ENCODE peak calls at places on chromosome 16, in four cellular contexts. K is HepG2, X is WTC11, M is K562. G is an unnamed sample.

GRCh38 chr16:28309811-28310311 is 17.5 kb downstream of the SBK1 start:
- DNase-seq in M (no peak), X (no peak), K (no peak), G (no peak)

GRCh38 chr16:9139965-9140364 is 48.5 kb downstream of the HAPSTR1 start:
- DNase-seq in M (peak), X (peak), K (peak), G (peak)

GRCh38 chr16:49700222-49700927 is 155.5 kb downstream of the ZNF423 start:
- DNase-seq in K (no peak), M (no peak), X (no peak), G (peak)

GRCh38 chr16:1812732-1813163 is 13.9 kb downstream of the HAGH start:
- DNase-seq in K (peak), M (peak), X (peak), G (peak)

GRCh38 chr16:73006021-73006420 is 41.9 kb downstream of the ZFHX3 start:
- DNase-seq in K (no peak), X (no peak), M (no peak), G (no peak)

GRCh38 chr16:53502331-53503269 is at the start of gene AKTIP:
- DNase-seq in M (no peak), K (no peak), X (peak), G (peak)

GRCh38 chr16:50461400-50461760 is 86.8 kb upstream of the NKD1 start:
- DNase-seq in X (no peak), M (no peak), K (no peak), G (no peak)

GRCh38 chr16:49112754-49113153 is 168.9 kb downstream of the CBLN1 start:
- DNase-seq in K (no peak), X (no peak), M (no peak), G (no peak)

GRCh38 chr16:10906914-10907756 is 30.1 kb downstream of the CIITA start:
- DNase-seq in X (no peak), M (no peak), K (no peak), G (no peak)

GRCh38 chr16:89775223-89775622 is 41.2 kb downstream of the FANCA start:
- DNase-seq in M (no peak), K (no peak), X (no peak), G (no peak)

GRCh38 chr16:30028438-30029093 is 2.5 kb downstream of the TLCD3B start:
- DNase-seq in K (no peak), M (peak), X (peak), G (no peak)

GRCh38 chr16:897701-898100 is 73.1 kb downstream of the LMF1 start:
- DNase-seq in M (no peak), X (no peak), K (no peak), G (no peak)

GRCh38 chr16:11560701-11561439 is 25.8 kb downstream of the LITAF start:
- DNase-seq in X (no peak), M (no peak), K (no peak), G (peak)

GRCh38 chr16:273547-274421 is 2.0 kb downstream of the RGS11 start:
- DNase-seq in M (peak), X (no peak), K (no peak), G (no peak)

GRCh38 chr16:5512037-5512436 is 414.4 kb upstream of the EEF2KMT start:
- DNase-seq in M (no peak), X (no peak), K (no peak), G (no peak)

GRCh38 chr16:30186444-30186781 is 3.0 kb downstream of the CORO1A start:
- DNase-seq in K (no peak), M (no peak), X (no peak), G (no peak)

GRCh38 chr16:56789360-56789759 is 59.4 kb downstream of the NUP93 start:
- DNase-seq in X (no peak), M (no peak), K (peak), G (peak)
- TF ChIP-seq ELF4 in X (no peak), M (no peak), K (no peak), G (no peak)

GRCh38 chr16:66325977-66326376 is 40.5 kb upstream of the CDH5 start:
- DNase-seq in X (no peak), M (no peak), K (no peak), G (no peak)
- TF ChIP-seq ELF4 in X (no peak), M (no peak), K (no peak), G (no peak)

DNA sequence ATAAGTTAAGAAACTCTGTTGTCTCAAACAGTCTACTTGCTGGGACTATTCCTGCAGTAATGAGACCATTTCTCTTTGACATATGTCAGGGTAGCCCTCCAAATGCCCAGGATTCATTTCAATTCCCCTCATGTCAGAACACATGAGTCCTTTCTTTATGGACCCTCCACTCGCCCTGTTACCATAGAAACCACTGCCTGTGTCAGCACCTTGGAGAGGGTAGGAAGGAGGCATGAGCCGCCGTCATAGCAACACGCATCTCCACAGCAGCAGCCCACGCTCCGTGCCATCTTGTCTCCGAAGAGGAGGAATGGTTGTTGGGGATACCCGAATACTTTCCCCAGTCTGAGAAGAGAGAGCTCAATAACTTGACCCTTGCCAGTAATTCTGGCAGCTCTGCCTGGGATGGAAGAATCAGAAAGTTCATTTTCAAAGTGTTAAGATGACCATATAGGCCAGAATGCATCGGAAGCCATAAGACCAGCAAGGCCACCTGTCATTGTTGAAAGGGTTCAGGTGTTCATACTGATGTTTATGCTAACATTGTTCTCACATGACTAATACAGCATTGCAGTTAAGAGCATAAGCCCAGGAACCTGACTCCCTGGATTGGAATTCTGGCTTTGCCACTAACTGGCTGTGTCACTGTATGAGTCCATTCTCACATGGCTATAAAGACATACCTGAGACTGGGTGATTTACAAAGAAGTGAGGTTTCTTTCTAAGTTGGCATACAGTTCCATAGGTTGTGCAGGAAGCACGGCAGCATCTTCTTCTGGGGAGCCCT is 141.3 kb downstream of the ABCC12 start:
- DNase-seq in X (no peak), M (no peak), K (peak), G (no peak)
- TF ChIP-seq ELF4 in X (no peak), M (no peak), K (no peak), G (no peak)

GRCh38 chr16:67538666-67539101 is 10.1 kb downstream of the RIPOR1 start:
- DNase-seq in X (peak), M (no peak), K (no peak), G (no peak)
- TF ChIP-seq ELF4 in X (no peak), M (no peak), K (no peak), G (no peak)

DNA sequence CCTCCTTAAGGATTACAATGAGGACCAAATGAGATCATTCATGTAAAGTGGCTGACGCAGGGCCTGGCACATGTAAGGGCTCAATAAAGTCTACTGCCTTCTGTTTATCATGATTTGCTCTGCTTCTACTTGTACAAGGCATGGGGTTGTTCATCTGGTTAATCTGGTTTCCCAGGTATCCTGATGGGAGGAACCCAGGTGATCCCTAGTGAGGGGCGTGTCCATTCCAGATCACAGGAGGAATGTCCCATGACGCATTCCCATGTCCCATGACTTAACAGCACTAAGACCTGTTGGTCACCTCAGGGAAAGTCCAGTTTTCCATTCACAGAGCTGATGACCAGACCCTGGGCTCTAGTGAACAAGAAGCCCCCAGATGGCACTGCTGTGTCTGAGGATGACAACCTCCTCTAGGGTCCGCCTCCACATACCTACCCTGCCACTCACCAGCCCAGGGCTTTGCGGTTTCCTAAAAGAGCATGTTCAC is 11.5 kb upstream of the TPPP3 start:
- DNase-seq in X (no peak), K (no peak), M (no peak), G (no peak)
- TF ChIP-seq ELF4 in X (no peak), K (no peak), M (no peak), G (no peak)

GRCh38 chr16:3045758-3046505 is 429 bp upstream of the MMP25 start:
- DNase-seq in X (peak), M (peak), K (no peak), G (peak)

GRCh38 chr16:3038896-3039295 is 2.2 kb upstream of the BICDL2 start:
- DNase-seq in K (no peak), X (no peak), M (no peak), G (no peak)

GRCh38 chr16:3038256-3038655 is 1.5 kb upstream of the BICDL2 start:
- DNase-seq in X (peak), M (no peak), K (peak), G (no peak)

GRCh38 chr16:3044708-3045107 is 1.7 kb upstream of the MMP25 start:
- DNase-seq in X (no peak), M (no peak), K (no peak), G (no peak)

DNA sequence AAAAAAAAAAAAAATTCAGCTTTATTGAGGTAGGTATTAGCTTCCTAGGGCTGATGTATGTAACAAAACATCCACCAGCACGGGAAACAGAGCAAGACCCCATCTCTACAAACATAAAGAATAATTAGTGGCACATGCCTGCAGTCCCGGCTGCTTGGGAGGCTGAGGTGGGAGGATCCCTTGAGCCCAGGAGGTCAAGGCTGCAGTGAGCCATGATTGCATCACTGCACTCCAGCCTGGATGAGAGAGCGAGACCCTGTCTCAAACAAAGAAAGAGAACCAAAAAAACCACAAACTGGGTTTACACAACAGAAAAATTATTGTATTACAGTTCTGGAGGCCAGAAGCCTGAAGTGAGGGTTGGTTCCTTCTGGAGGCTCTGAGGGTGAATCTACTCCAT is 4.0 kb upstream of the MMP25 start:
- DNase-seq in X (no peak), K (no peak), M (no peak), G (no peak)
- TF ChIP-seq ELF4 in X (no peak), K (no peak), M (no peak), G (no peak)

GRCh38 chr16:74623214-74623842 is 16.4 kb upstream of the GLG1 start:
- DNase-seq in X (no peak), M (peak), K (peak), G (peak)

GRCh38 chr16:74625500-74626350 is 18.8 kb upstream of the GLG1 start:
- DNase-seq in M (no peak), K (no peak), X (no peak), G (no peak)

GRCh38 chr16:74627506-74628220 is 20.7 kb upstream of the GLG1 start:
- DNase-seq in K (no peak), M (no peak), X (no peak), G (no peak)

GRCh38 chr16:74623846-74624245 is 16.9 kb upstream of the GLG1 start:
- DNase-seq in X (no peak), K (no peak), M (no peak), G (no peak)

GRCh38 chr16:74626741-74627416 is 20.0 kb upstream of the GLG1 start:
- DNase-seq in K (no peak), M (no peak), X (no peak), G (no peak)
- TF ChIP-seq ELF4 in K (no peak), M (no peak), X (no peak), G (no peak)